ENCODE peak calls at places on chromosomes 12 and 14, in ten cellular contexts. One of them, this sample, is unnamed. For H3K27me3, the result is how much of the 10 kb centered on the place peaks cover.

GRCh38 chr12:8860165-8860961 is 37.9 kb downstream of the A2ML1 start:
- DNase-seq in spleen: no peak
- DNase-seq in K562: peak
- DNase-seq in body of pancreas: peak
- DNase-seq in adrenal gland: peak
- DNase-seq in breast epithelium: no peak
- DNase-seq in tibial nerve: peak
- DNase-seq in sigmoid colon: no peak
- DNase-seq in gastrocnemius medialis: no peak
- DNase-seq in prostate gland: peak
- DNase-seq in this sample: peak

GRCh38 chr12:126424696-126425095 is 1359.5 kb downstream of the AACS start:
- DNase-seq in prostate gland: no peak
- DNase-seq in K562: no peak
- DNase-seq in tibial nerve: no peak
- DNase-seq in sigmoid colon: no peak
- DNase-seq in body of pancreas: no peak
- DNase-seq in gastrocnemius medialis: no peak
- DNase-seq in spleen: no peak
- DNase-seq in adrenal gland: no peak
- DNase-seq in breast epithelium: no peak
- DNase-seq in this sample: no peak

GRCh38 chr12:113359133-113359938 is 949 bp downstream of the PLBD2 start:
- DNase-seq in body of pancreas: peak
- DNase-seq in tibial nerve: no peak
- DNase-seq in gastrocnemius medialis: no peak
- DNase-seq in K562: no peak
- DNase-seq in sigmoid colon: peak
- DNase-seq in adrenal gland: peak
- DNase-seq in prostate gland: peak
- DNase-seq in spleen: no peak
- DNase-seq in breast epithelium: no peak
- DNase-seq in this sample: peak

GRCh38 chr12:6548556-6549378 is 7.1 kb downstream of the IFFO1 start:
- DNase-seq in tibial nerve: no peak
- DNase-seq in spleen: no peak
- DNase-seq in prostate gland: no peak
- DNase-seq in sigmoid colon: peak
- DNase-seq in body of pancreas: no peak
- DNase-seq in gastrocnemius medialis: no peak
- DNase-seq in K562: no peak
- DNase-seq in adrenal gland: no peak
- DNase-seq in breast epithelium: no peak
- DNase-seq in this sample: no peak

GRCh38 chr12:2641209-2641608 is 153.6 kb upstream of the FKBP4 start:
- DNase-seq in spleen: peak
- DNase-seq in K562: peak
- DNase-seq in gastrocnemius medialis: no peak
- DNase-seq in adrenal gland: peak
- DNase-seq in body of pancreas: peak
- DNase-seq in sigmoid colon: peak
- DNase-seq in tibial nerve: no peak
- DNase-seq in prostate gland: no peak
- DNase-seq in breast epithelium: peak
- DNase-seq in this sample: no peak

GRCh38 chr14:103393687-103394626 is 8.7 kb downstream of the MARK3 start:
- DNase-seq in K562: peak
- DNase-seq in breast epithelium: no peak
- DNase-seq in body of pancreas: peak
- DNase-seq in tibial nerve: no peak
- DNase-seq in adrenal gland: no peak
- DNase-seq in spleen: no peak
- DNase-seq in prostate gland: no peak
- DNase-seq in sigmoid colon: no peak
- DNase-seq in gastrocnemius medialis: no peak
- DNase-seq in this sample: no peak

GRCh38 chr12:70059373-70059772 is 183.9 kb upstream of the CNOT2 start:
- DNase-seq in K562: no peak
- DNase-seq in adrenal gland: no peak
- DNase-seq in body of pancreas: no peak
- DNase-seq in breast epithelium: no peak
- DNase-seq in sigmoid colon: no peak
- DNase-seq in prostate gland: no peak
- DNase-seq in gastrocnemius medialis: no peak
- DNase-seq in tibial nerve: no peak
- DNase-seq in spleen: no peak
- DNase-seq in this sample: no peak

GRCh38 chr14:100857196-100857922 is 31.4 kb downstream of the MEG3 start:
- DNase-seq in breast epithelium: no peak
- DNase-seq in spleen: peak
- DNase-seq in tibial nerve: no peak
- DNase-seq in gastrocnemius medialis: no peak
- DNase-seq in adrenal gland: no peak
- DNase-seq in body of pancreas: no peak
- DNase-seq in prostate gland: no peak
- DNase-seq in sigmoid colon: no peak
- DNase-seq in K562: no peak
- DNase-seq in this sample: no peak

DNA sequence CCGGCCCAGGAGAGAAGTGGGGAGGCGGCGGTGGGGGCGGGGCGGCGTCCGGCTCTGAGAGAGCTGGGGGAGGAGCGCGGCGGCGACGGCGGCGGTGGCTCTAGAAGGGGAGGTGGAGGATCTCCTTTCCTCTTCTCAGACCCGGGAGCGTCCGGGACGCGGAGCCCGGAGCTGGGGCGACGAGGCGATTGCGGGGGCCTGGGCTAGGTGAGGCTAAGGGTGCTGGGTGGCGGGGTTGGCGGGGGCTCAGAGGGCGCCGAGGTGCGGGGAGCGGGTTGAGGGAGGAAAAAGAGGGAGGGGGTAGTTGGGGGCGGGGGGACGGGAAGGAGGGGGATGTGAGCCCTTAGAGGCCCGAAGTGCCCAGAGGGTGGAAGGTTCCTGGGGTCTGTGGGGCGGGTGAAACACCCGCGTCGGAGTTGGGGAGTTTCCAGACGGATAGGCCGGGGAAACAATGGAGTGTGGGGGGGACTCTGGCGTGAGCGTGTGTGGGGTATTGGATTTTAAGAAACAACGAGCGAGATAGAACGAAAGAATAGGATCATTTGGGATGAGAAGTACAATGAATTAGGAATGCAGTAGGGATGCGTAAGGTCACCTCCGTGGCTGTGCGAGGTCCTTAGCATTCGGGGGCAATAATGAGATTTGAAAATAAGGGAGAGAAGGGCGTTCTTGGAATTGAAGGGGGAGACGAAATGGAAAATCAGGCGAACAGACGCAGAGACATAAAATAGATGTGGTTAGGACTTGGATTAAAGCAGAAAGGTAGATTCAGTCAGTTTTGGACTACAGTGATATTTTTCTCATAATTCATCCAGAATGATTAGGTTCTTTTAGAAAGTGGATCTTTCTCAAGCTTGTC is at the start of gene SPATS2:
- DNase-seq in spleen: no peak
- DNase-seq in tibial nerve: peak
- DNase-seq in prostate gland: no peak
- DNase-seq in breast epithelium: peak
- DNase-seq in body of pancreas: peak
- DNase-seq in sigmoid colon: peak
- DNase-seq in K562: no peak
- DNase-seq in adrenal gland: peak
- DNase-seq in gastrocnemius medialis: peak
- DNase-seq in this sample: no peak
- TF ChIP-seq POLR2A in spleen: no peak
- TF ChIP-seq POLR2A in tibial nerve: peak
- TF ChIP-seq POLR2A in prostate gland: peak
- TF ChIP-seq POLR2A in breast epithelium: peak
- TF ChIP-seq POLR2A in body of pancreas: peak
- TF ChIP-seq POLR2A in sigmoid colon: peak
- TF ChIP-seq POLR2A in K562: no peak
- TF ChIP-seq POLR2A in adrenal gland: peak
- TF ChIP-seq POLR2A in gastrocnemius medialis: peak
- TF ChIP-seq POLR2A in this sample: no peak

DNA sequence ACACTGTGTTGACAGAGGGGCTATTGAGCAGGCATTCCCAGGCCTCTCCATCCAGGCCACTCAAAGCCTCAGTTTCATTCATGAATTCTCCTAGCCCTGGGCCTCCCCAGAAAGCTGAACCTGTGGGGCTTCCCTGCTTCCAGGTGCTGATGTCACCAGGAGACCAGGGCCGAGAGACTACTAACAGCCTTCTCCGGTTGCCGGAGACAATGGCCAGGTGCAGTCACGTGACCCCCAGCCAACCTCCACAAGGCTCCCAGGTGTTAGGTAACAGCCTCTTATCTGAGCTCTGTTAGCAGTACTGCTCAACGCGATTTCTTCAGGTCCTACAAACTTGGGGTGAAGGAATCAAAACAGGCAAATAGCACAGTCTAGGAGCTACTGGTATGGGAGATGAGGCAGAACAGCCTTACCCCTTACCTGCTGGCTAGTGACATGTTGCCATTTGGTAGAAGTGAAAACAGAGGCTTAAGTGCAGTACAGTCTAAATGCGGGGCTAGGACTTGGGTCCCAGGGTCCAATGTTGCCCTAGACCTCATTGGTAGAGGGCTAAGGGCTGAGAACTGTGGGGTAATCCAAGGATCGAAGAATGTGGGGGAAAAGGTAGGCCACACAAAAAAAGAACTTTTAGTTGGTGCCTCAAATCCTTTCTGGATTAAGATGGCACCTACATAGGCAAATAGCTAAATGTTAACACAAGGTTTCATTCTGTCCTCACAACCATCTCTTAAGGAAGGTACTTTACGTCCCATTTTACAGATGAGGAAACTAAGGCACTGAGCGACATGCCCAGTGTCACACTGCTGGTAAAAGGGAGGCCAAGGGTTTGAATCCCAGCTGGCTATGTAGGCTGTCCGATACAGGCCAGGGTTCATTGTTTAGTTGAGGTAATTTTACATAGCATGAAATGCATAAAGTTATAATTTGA is 3.8 kb downstream of the CCDC88C start:
- DNase-seq in spleen: peak
- DNase-seq in adrenal gland: no peak
- DNase-seq in body of pancreas: peak
- DNase-seq in tibial nerve: no peak
- DNase-seq in breast epithelium: peak
- DNase-seq in sigmoid colon: no peak
- DNase-seq in gastrocnemius medialis: no peak
- DNase-seq in K562: no peak
- DNase-seq in prostate gland: peak
- DNase-seq in this sample: no peak
- H3K27me3 ChIP-seq in spleen: under half
- H3K27me3 ChIP-seq in adrenal gland: under half
- H3K27me3 ChIP-seq in body of pancreas: under half
- H3K27me3 ChIP-seq in tibial nerve: under half
- H3K27me3 ChIP-seq in breast epithelium: under half
- H3K27me3 ChIP-seq in sigmoid colon: under half
- H3K27me3 ChIP-seq in gastrocnemius medialis: under half
- H3K27me3 ChIP-seq in K562: under half
- H3K27me3 ChIP-seq in prostate gland: under half
- H3K27me3 ChIP-seq in this sample: under half

GRCh38 chr14:102085503-102085902 is 1.3 kb downstream of the HSP90AA1 start:
- DNase-seq in gastrocnemius medialis: no peak
- DNase-seq in tibial nerve: no peak
- DNase-seq in K562: no peak
- DNase-seq in spleen: peak
- DNase-seq in prostate gland: no peak
- DNase-seq in adrenal gland: no peak
- DNase-seq in breast epithelium: no peak
- DNase-seq in sigmoid colon: no peak
- DNase-seq in body of pancreas: no peak
- DNase-seq in this sample: no peak

GRCh38 chr14:102086346-102086971 is 385 bp downstream of the HSP90AA1 start:
- DNase-seq in breast epithelium: no peak
- DNase-seq in gastrocnemius medialis: peak
- DNase-seq in prostate gland: peak
- DNase-seq in body of pancreas: peak
- DNase-seq in tibial nerve: no peak
- DNase-seq in adrenal gland: peak
- DNase-seq in sigmoid colon: peak
- DNase-seq in K562: peak
- DNase-seq in spleen: no peak
- DNase-seq in this sample: peak

GRCh38 chr14:102088012-102088792 is 1.4 kb upstream of the HSP90AA1 start:
- DNase-seq in prostate gland: peak
- DNase-seq in tibial nerve: peak
- DNase-seq in adrenal gland: peak
- DNase-seq in gastrocnemius medialis: peak
- DNase-seq in breast epithelium: no peak
- DNase-seq in body of pancreas: peak
- DNase-seq in spleen: peak
- DNase-seq in K562: peak
- DNase-seq in sigmoid colon: peak
- DNase-seq in this sample: peak

GRCh38 chr14:102087762-102088011 is 843 bp upstream of the HSP90AA1 start:
- DNase-seq in body of pancreas: no peak
- DNase-seq in gastrocnemius medialis: no peak
- DNase-seq in prostate gland: no peak
- DNase-seq in adrenal gland: no peak
- DNase-seq in K562: no peak
- DNase-seq in sigmoid colon: no peak
- DNase-seq in breast epithelium: no peak
- DNase-seq in tibial nerve: no peak
- DNase-seq in spleen: no peak
- DNase-seq in this sample: no peak

GRCh38 chr14:102086972-102087761 is at the start of gene HSP90AA1:
- DNase-seq in spleen: peak
- DNase-seq in K562: peak
- DNase-seq in prostate gland: peak
- DNase-seq in breast epithelium: peak
- DNase-seq in tibial nerve: peak
- DNase-seq in body of pancreas: peak
- DNase-seq in sigmoid colon: peak
- DNase-seq in gastrocnemius medialis: peak
- DNase-seq in adrenal gland: peak
- DNase-seq in this sample: peak
- TF ChIP-seq POLR2A in spleen: peak
- TF ChIP-seq POLR2A in K562: peak
- TF ChIP-seq POLR2A in prostate gland: peak
- TF ChIP-seq POLR2A in breast epithelium: peak
- TF ChIP-seq POLR2A in tibial nerve: peak
- TF ChIP-seq POLR2A in body of pancreas: peak
- TF ChIP-seq POLR2A in sigmoid colon: peak
- TF ChIP-seq POLR2A in gastrocnemius medialis: peak
- TF ChIP-seq POLR2A in adrenal gland: peak
- TF ChIP-seq POLR2A in this sample: peak

GRCh38 chr12:11805680-11806079 is 156.2 kb downstream of the ETV6 start:
- DNase-seq in gastrocnemius medialis: no peak
- DNase-seq in sigmoid colon: no peak
- DNase-seq in spleen: no peak
- DNase-seq in K562: no peak
- DNase-seq in breast epithelium: no peak
- DNase-seq in adrenal gland: no peak
- DNase-seq in tibial nerve: no peak
- DNase-seq in prostate gland: no peak
- DNase-seq in body of pancreas: no peak
- DNase-seq in this sample: no peak

GRCh38 chr12:11805043-11805442 is 155.6 kb downstream of the ETV6 start:
- DNase-seq in spleen: no peak
- DNase-seq in breast epithelium: no peak
- DNase-seq in prostate gland: no peak
- DNase-seq in gastrocnemius medialis: no peak
- DNase-seq in sigmoid colon: no peak
- DNase-seq in K562: no peak
- DNase-seq in body of pancreas: no peak
- DNase-seq in adrenal gland: no peak
- DNase-seq in tibial nerve: no peak
- DNase-seq in this sample: no peak

GRCh38 chr12:11804130-11804529 is 154.7 kb downstream of the ETV6 start:
- DNase-seq in K562: no peak
- DNase-seq in body of pancreas: no peak
- DNase-seq in sigmoid colon: no peak
- DNase-seq in gastrocnemius medialis: no peak
- DNase-seq in breast epithelium: no peak
- DNase-seq in spleen: no peak
- DNase-seq in adrenal gland: no peak
- DNase-seq in prostate gland: no peak
- DNase-seq in tibial nerve: no peak
- DNase-seq in this sample: no peak

GRCh38 chr12:11810160-11810559 is 160.7 kb downstream of the ETV6 start:
- DNase-seq in tibial nerve: no peak
- DNase-seq in breast epithelium: no peak
- DNase-seq in gastrocnemius medialis: no peak
- DNase-seq in K562: no peak
- DNase-seq in body of pancreas: no peak
- DNase-seq in sigmoid colon: no peak
- DNase-seq in adrenal gland: no peak
- DNase-seq in prostate gland: no peak
- DNase-seq in spleen: no peak
- DNase-seq in this sample: no peak

GRCh38 chr12:11807453-11807852 is 158.0 kb downstream of the ETV6 start:
- DNase-seq in spleen: no peak
- DNase-seq in tibial nerve: no peak
- DNase-seq in prostate gland: no peak
- DNase-seq in sigmoid colon: no peak
- DNase-seq in adrenal gland: no peak
- DNase-seq in breast epithelium: no peak
- DNase-seq in K562: no peak
- DNase-seq in gastrocnemius medialis: no peak
- DNase-seq in body of pancreas: no peak
- DNase-seq in this sample: no peak
- H3K27me3 ChIP-seq in spleen: under half
- H3K27me3 ChIP-seq in tibial nerve: under half
- H3K27me3 ChIP-seq in prostate gland: under half
- H3K27me3 ChIP-seq in sigmoid colon: under half
- H3K27me3 ChIP-seq in adrenal gland: under half
- H3K27me3 ChIP-seq in breast epithelium: under half
- H3K27me3 ChIP-seq in K562: under half
- H3K27me3 ChIP-seq in gastrocnemius medialis: under half
- H3K27me3 ChIP-seq in body of pancreas: under half
- H3K27me3 ChIP-seq in this sample: under half

This sample was measured in uterus.